ENCODE peak calls at places on chromosomes 5 and 9, in ten cellular contexts. One of them, this sample, is unnamed.

GRCh38 chr5:112419050-112419595 is at the start of gene EPB41L4A:
- DNase-seq in NCI-H1092 treated with DMSO at 0.1 percent for 48 hours: peak; percentile 41
- DNase-seq in DND-41: no peak
- DNase-seq in stimulated activated CD4-positive, alpha-beta T cell treated with anti-CD3 and anti-CD28 coated beads, Interleukin-15, amount 100 ng/mL, for 1 hour: no peak
- DNase-seq in stimulated activated CD8-positive, alpha-beta memory T cell treated with anti-CD3 and anti-CD28 coated beads, Interleukin-15, amount 100 ng/mL, for 4 hours: no peak
- DNase-seq in fibroblast of villous mesenchyme: peak; percentile 8
- DNase-seq in NCI-H460: no peak
- DNase-seq in GM12865: peak; percentile 8
- DNase-seq in astrocyte of the spinal cord: no peak
- DNase-seq in coronary artery: no peak
- DNase-seq in this sample: peak; percentile 61

GRCh38 chr5:54484219-54484894 is 28.9 kb downstream of the HSPB3 start:
- DNase-seq in GM12865: no peak
- DNase-seq in stimulated activated CD4-positive, alpha-beta T cell treated with anti-CD3 and anti-CD28 coated beads, Interleukin-15, amount 100 ng/mL, for 1 hour: no peak
- DNase-seq in astrocyte of the spinal cord: no peak
- DNase-seq in stimulated activated CD8-positive, alpha-beta memory T cell treated with anti-CD3 and anti-CD28 coated beads, Interleukin-15, amount 100 ng/mL, for 4 hours: no peak
- DNase-seq in DND-41: no peak
- DNase-seq in NCI-H1092 treated with DMSO at 0.1 percent for 48 hours: no peak
- DNase-seq in coronary artery: no peak
- DNase-seq in fibroblast of villous mesenchyme: no peak
- DNase-seq in NCI-H460: no peak
- DNase-seq in this sample: no peak

GRCh38 chr9:33393581-33393980 is 8.8 kb downstream of the AQP7 start:
- DNase-seq in GM12865: no peak
- DNase-seq in astrocyte of the spinal cord: no peak
- DNase-seq in stimulated activated CD8-positive, alpha-beta memory T cell treated with anti-CD3 and anti-CD28 coated beads, Interleukin-15, amount 100 ng/mL, for 4 hours: no peak
- DNase-seq in DND-41: no peak
- DNase-seq in stimulated activated CD4-positive, alpha-beta T cell treated with anti-CD3 and anti-CD28 coated beads, Interleukin-15, amount 100 ng/mL, for 1 hour: no peak
- DNase-seq in NCI-H1092 treated with DMSO at 0.1 percent for 48 hours: no peak
- DNase-seq in NCI-H460: no peak
- DNase-seq in fibroblast of villous mesenchyme: no peak
- DNase-seq in coronary artery: no peak
- DNase-seq in this sample: peak; percentile 61

GRCh38 chr5:126854526-126855110 is 77.7 kb downstream of the LMNB1 start:
- DNase-seq in DND-41: no peak
- DNase-seq in stimulated activated CD4-positive, alpha-beta T cell treated with anti-CD3 and anti-CD28 coated beads, Interleukin-15, amount 100 ng/mL, for 1 hour: no peak
- DNase-seq in astrocyte of the spinal cord: no peak
- DNase-seq in GM12865: no peak
- DNase-seq in fibroblast of villous mesenchyme: no peak
- DNase-seq in coronary artery: no peak
- DNase-seq in NCI-H1092 treated with DMSO at 0.1 percent for 48 hours: no peak
- DNase-seq in NCI-H460: no peak
- DNase-seq in stimulated activated CD8-positive, alpha-beta memory T cell treated with anti-CD3 and anti-CD28 coated beads, Interleukin-15, amount 100 ng/mL, for 4 hours: no peak
- DNase-seq in this sample: no peak

GRCh38 chr9:91100878-91101450 is 260.8 kb downstream of the AUH start:
- DNase-seq in GM12865: no peak
- DNase-seq in fibroblast of villous mesenchyme: peak; percentile 60
- DNase-seq in astrocyte of the spinal cord: peak; percentile 66
- DNase-seq in NCI-H1092 treated with DMSO at 0.1 percent for 48 hours: no peak
- DNase-seq in NCI-H460: no peak
- DNase-seq in stimulated activated CD4-positive, alpha-beta T cell treated with anti-CD3 and anti-CD28 coated beads, Interleukin-15, amount 100 ng/mL, for 1 hour: no peak
- DNase-seq in coronary artery: no peak
- DNase-seq in DND-41: no peak
- DNase-seq in stimulated activated CD8-positive, alpha-beta memory T cell treated with anti-CD3 and anti-CD28 coated beads, Interleukin-15, amount 100 ng/mL, for 4 hours: no peak
- DNase-seq in this sample: peak; percentile 49

GRCh38 chr9:6645153-6646027 is at the start of gene GLDC:
- DNase-seq in fibroblast of villous mesenchyme: no peak
- DNase-seq in coronary artery: no peak
- DNase-seq in GM12865: peak; percentile 91
- DNase-seq in NCI-H460: peak; percentile 75
- DNase-seq in stimulated activated CD4-positive, alpha-beta T cell treated with anti-CD3 and anti-CD28 coated beads, Interleukin-15, amount 100 ng/mL, for 1 hour: no peak
- DNase-seq in stimulated activated CD8-positive, alpha-beta memory T cell treated with anti-CD3 and anti-CD28 coated beads, Interleukin-15, amount 100 ng/mL, for 4 hours: peak; percentile 14
- DNase-seq in DND-41: no peak
- DNase-seq in NCI-H1092 treated with DMSO at 0.1 percent for 48 hours: peak; percentile 64
- DNase-seq in astrocyte of the spinal cord: peak; percentile 72
- DNase-seq in this sample: peak; percentile 77

GRCh38 chr5:54990751-54991349 is 5.5 kb upstream of the ESM1 start:
- DNase-seq in NCI-H460: peak; percentile 28
- DNase-seq in GM12865: no peak
- DNase-seq in stimulated activated CD8-positive, alpha-beta memory T cell treated with anti-CD3 and anti-CD28 coated beads, Interleukin-15, amount 100 ng/mL, for 4 hours: no peak
- DNase-seq in DND-41: no peak
- DNase-seq in stimulated activated CD4-positive, alpha-beta T cell treated with anti-CD3 and anti-CD28 coated beads, Interleukin-15, amount 100 ng/mL, for 1 hour: no peak
- DNase-seq in astrocyte of the spinal cord: peak; percentile 66
- DNase-seq in coronary artery: no peak
- DNase-seq in NCI-H1092 treated with DMSO at 0.1 percent for 48 hours: no peak
- DNase-seq in fibroblast of villous mesenchyme: peak; percentile 25
- DNase-seq in this sample: no peak

GRCh38 chr9:137458194-137459146 is 664 bp downstream of the NSMF start:
- DNase-seq in astrocyte of the spinal cord: peak; percentile 40
- DNase-seq in GM12865: no peak
- DNase-seq in stimulated activated CD8-positive, alpha-beta memory T cell treated with anti-CD3 and anti-CD28 coated beads, Interleukin-15, amount 100 ng/mL, for 4 hours: no peak
- DNase-seq in NCI-H1092 treated with DMSO at 0.1 percent for 48 hours: peak; percentile 27
- DNase-seq in coronary artery: no peak
- DNase-seq in stimulated activated CD4-positive, alpha-beta T cell treated with anti-CD3 and anti-CD28 coated beads, Interleukin-15, amount 100 ng/mL, for 1 hour: no peak
- DNase-seq in fibroblast of villous mesenchyme: no peak
- DNase-seq in NCI-H460: no peak
- DNase-seq in DND-41: no peak
- DNase-seq in this sample: peak; percentile 32

GRCh38 chr5:107389130-107389553 is 281.6 kb downstream of the EFNA5 start:
- DNase-seq in coronary artery: no peak
- DNase-seq in stimulated activated CD8-positive, alpha-beta memory T cell treated with anti-CD3 and anti-CD28 coated beads, Interleukin-15, amount 100 ng/mL, for 4 hours: no peak
- DNase-seq in DND-41: peak; percentile 63
- DNase-seq in fibroblast of villous mesenchyme: peak; percentile 50
- DNase-seq in NCI-H460: peak; percentile 96
- DNase-seq in NCI-H1092 treated with DMSO at 0.1 percent for 48 hours: peak; percentile 19
- DNase-seq in GM12865: peak; percentile 88
- DNase-seq in astrocyte of the spinal cord: peak; percentile 68
- DNase-seq in stimulated activated CD4-positive, alpha-beta T cell treated with anti-CD3 and anti-CD28 coated beads, Interleukin-15, amount 100 ng/mL, for 1 hour: no peak
- DNase-seq in this sample: no peak

GRCh38 chr5:16894236-16895057 is 41.6 kb downstream of the MYO10 start:
- DNase-seq in NCI-H1092 treated with DMSO at 0.1 percent for 48 hours: peak; percentile 3
- DNase-seq in fibroblast of villous mesenchyme: peak; percentile 97
- DNase-seq in GM12865: no peak
- DNase-seq in NCI-H460: peak; percentile 98
- DNase-seq in DND-41: no peak
- DNase-seq in stimulated activated CD4-positive, alpha-beta T cell treated with anti-CD3 and anti-CD28 coated beads, Interleukin-15, amount 100 ng/mL, for 1 hour: no peak
- DNase-seq in astrocyte of the spinal cord: peak; percentile 96
- DNase-seq in coronary artery: no peak
- DNase-seq in stimulated activated CD8-positive, alpha-beta memory T cell treated with anti-CD3 and anti-CD28 coated beads, Interleukin-15, amount 100 ng/mL, for 4 hours: no peak
- DNase-seq in this sample: no peak

This sample was measured in left cardiac atrium.